ENCODE peak calls at places on chromosomes 1 and 21, in six cellular contexts. R is endothelial cell, M is ovary, D is cardiac fibroblast, I is PC-9, X is neural progenitor cell. Q is an unnamed sample.

GRCh38 chr1:185973645-185974044 is 239.5 kb downstream of the HMCN1 start:
- DNase-seq in X (no peak), I (no peak), R (no peak), D (peak), M (no peak), Q (no peak)

GRCh38 chr1:98398649-98399048 is 262.9 kb upstream of the SNX7 start:
- DNase-seq in M (no peak), R (no peak), I (no peak), D (peak), X (no peak), Q (no peak)

GRCh38 chr21:32413697-32414578 is 1.4 kb downstream of the EVA1C start:
- DNase-seq in M (peak), D (peak), I (no peak), X (no peak), R (no peak), Q (peak)

GRCh38 chr1:179728266-179728665 is 14.8 kb upstream of the FAM163A start:
- DNase-seq in I (no peak), X (no peak), R (no peak), M (no peak), D (no peak), Q (no peak)

GRCh38 chr1:83773059-83773458 is 225.9 kb downstream of the TTLL7 start:
- DNase-seq in D (no peak), X (no peak), R (no peak), I (no peak), M (no peak), Q (no peak)

GRCh38 chr1:13723810-13724209 is 23.8 kb downstream of the PRDM2 start:
- DNase-seq in D (peak), R (no peak), I (no peak), M (no peak), X (no peak), Q (no peak)

GRCh38 chr21:27649323-27649722 is 682.4 kb upstream of the ADAMTS5 start:
- DNase-seq in M (no peak), I (no peak), R (no peak), X (no peak), D (peak), Q (no peak)

GRCh38 chr1:84330125-84330984 is 28.8 kb downstream of the SAMD13 start:
- DNase-seq in R (no peak), I (no peak), M (no peak), X (no peak), D (no peak), Q (no peak)

GRCh38 chr1:184648160-184648855 is 106.3 kb downstream of the EDEM3 start:
- DNase-seq in I (no peak), R (no peak), D (no peak), X (no peak), M (no peak), Q (no peak)

GRCh38 chr1:39960461-39960958 is 5.6 kb downstream of the MFSD2A start:
- DNase-seq in M (no peak), D (no peak), X (no peak), I (no peak), R (no peak), Q (no peak)

GRCh38 chr1:23741609-23742008 is 1.7 kb upstream of the ELOA start:
- DNase-seq in M (no peak), X (no peak), R (no peak), D (no peak), I (no peak), Q (no peak)

GRCh38 chr1:27366113-27366410 is 699 bp downstream of the MAP3K6 start:
- DNase-seq in R (peak), M (peak), D (peak), X (peak), I (no peak), Q (peak)

GRCh38 chr1:155309423-155310021 is 856 bp downstream of the FDPS start:
- DNase-seq in I (peak), X (peak), R (peak), D (peak), M (peak), Q (no peak)

GRCh38 chr1:183278736-183279591 is 92.9 kb downstream of the LAMC2 start:
- DNase-seq in D (peak), R (no peak), X (no peak), M (no peak), I (peak), Q (no peak)

DNA sequence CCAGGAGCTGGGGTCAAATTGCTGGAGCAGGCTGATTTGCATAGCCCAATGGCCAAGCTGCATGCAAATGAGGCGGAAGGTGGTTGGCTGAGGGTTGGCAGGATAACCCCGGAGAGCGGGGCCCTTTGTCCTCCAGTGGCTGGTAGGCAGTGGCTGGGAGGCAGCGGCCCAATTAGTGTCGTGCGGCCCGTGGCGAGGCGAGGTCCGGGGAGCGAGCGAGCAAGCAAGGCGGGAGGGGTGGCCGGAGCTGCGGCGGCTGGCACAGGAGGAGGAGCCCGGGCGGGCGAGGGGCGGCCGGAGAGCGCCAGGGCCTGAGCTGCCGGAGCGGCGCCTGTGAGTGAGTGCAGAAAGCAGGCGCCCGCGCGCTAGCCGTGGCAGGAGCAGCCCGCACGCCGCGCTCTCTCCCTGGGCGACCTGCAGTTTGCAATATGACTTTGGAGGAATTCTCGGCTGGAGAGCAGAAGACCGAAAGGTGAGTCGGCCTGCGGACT is at the start of gene GADD45A:
- DNase-seq in M (peak), D (peak), I (peak), R (peak), X (peak), Q (peak)
- TF ChIP-seq CTCF in M (no peak), D (no peak), I (no peak), R (no peak), X (no peak), Q (no peak)

GRCh38 chr1:7454052-7454815 is 316.9 kb upstream of the VAMP3 start:
- DNase-seq in D (no peak), X (peak), R (peak), M (no peak), I (no peak), Q (no peak)
- TF ChIP-seq CTCF in D (peak), X (peak), R (peak), M (no peak), I (no peak), Q (no peak)

GRCh38 chr21:41373769-41374168 is 11.9 kb downstream of the MX2 start:
- DNase-seq in X (no peak), M (no peak), I (no peak), D (no peak), R (no peak), Q (no peak)

GRCh38 chr21:41377715-41378114 is 15.9 kb downstream of the MX2 start:
- DNase-seq in I (no peak), R (no peak), D (no peak), X (peak), M (no peak), Q (no peak)

GRCh38 chr21:41374177-41374712 is 12.4 kb downstream of the MX2 start:
- DNase-seq in R (no peak), D (no peak), M (no peak), X (no peak), I (no peak), Q (no peak)

GRCh38 chr21:41374867-41375533 is 13.2 kb downstream of the MX2 start:
- DNase-seq in R (no peak), X (no peak), M (no peak), I (no peak), D (no peak), Q (peak)

GRCh38 chr21:41375875-41376274 is 14.0 kb downstream of the MX2 start:
- DNase-seq in D (no peak), R (no peak), I (no peak), X (no peak), M (no peak), Q (no peak)
- TF ChIP-seq CTCF in D (no peak), R (no peak), I (no peak), X (no peak), M (no peak), Q (no peak)

GRCh38 chr1:11571906-11572616 is 82.2 kb downstream of the FBXO2 start:
- DNase-seq in X (peak), D (no peak), R (peak), I (no peak), M (no peak), Q (no peak)
- TF ChIP-seq CTCF in X (peak), D (peak), R (peak), I (peak), M (no peak), Q (no peak)

DNA sequence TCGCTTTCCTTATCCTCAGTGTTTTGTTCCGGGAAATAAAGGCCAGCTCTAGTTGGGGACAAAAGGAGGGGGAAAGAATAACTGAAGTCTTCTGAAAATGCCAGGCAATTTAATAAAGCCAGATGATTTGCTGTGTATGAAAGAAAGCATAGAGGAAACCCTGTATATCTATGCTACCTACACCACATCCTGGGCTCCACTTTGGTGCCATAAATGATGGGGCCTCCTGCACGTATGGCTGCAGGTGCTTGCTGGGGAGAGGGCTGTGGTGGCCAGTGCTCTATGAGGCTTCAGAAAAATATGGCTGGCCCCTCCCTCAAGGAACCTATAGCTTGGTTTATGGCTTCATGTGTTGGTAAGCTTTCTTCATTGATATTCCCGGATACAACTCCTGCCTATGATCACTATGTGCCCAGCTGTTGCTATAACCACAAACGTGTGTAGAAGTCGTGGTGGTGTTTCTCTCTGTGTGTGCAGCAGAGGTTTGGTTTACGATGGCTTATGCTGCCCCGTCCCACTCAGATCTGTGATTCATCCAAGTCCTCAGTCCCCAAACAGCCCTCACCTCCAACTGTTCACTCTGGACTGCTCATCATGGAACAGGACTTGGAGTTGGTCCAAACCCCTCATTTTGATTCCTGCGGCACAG is 59.5 kb downstream of the BACE2 start:
- DNase-seq in D (no peak), X (no peak), I (no peak), R (no peak), M (no peak), Q (no peak)
- TF ChIP-seq CTCF in D (no peak), X (no peak), I (no peak), R (no peak), M (no peak), Q (no peak)

DNA sequence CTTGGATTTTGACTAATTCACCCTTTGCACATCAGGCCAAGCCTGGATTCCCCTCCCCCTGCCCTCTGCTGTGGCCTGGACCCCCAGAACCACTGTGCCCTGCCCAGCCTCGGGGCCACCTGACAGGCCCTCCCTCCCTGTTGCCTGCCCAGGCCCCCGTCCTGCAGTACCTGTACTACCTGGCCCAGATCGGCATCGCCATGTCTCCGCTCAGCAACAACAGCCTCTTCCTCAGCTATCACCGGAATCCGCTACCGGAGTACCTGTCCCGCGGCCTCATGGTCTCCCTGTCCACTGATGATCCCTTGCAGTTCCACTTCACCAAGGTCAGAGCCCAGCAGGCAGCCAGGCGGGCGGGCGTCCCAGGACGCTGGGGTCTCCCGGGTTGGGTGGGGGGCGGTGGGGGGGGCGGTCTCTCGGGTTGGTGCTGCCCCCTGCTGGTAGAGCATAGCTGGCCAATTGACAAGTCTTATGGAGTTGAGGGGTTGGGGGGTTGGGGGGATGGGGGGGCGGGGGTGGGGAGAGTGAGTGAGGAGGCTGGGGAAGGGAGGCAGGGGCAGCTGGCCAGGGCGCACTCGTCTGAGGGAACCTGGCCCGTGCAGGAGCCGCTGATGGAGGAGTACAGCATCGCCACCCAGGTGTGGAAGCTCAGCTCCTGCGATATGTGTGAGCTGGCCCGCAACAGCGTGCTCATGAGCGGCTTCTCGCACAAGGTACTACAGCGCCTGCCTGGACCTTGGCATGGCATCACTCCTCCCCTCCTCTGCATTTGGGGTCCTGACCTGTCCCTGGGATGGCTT is 10.6 kb downstream of the AMPD2 start:
- DNase-seq in I (peak), R (peak), M (peak), D (no peak), X (peak), Q (no peak)
- TF ChIP-seq CTCF in I (peak), R (peak), M (no peak), D (peak), X (peak), Q (no peak)

GRCh38 chr1:243483084-243483845 is 227.4 kb downstream of the SDCCAG8 start:
- DNase-seq in D (no peak), M (no peak), X (peak), I (no peak), R (peak), Q (no peak)
- TF ChIP-seq CTCF in D (no peak), M (no peak), X (peak), I (no peak), R (no peak), Q (no peak)